ENCODE peak calls at places on chromosomes 5 and 9, in four cellular contexts. W is HCEC 1CT, C is GM03348, H is AG09319. I is an unnamed sample.

GRCh38 chr5:163381832-163382231 is 55.6 kb upstream of the CCNG1 start:
- DNase-seq in W (no peak), C (no peak), H (no peak), I (no peak)

GRCh38 chr5:157130933-157131332 is 11.7 kb downstream of the MED7 start:
- DNase-seq in W (no peak), C (no peak), H (no peak), I (no peak)

GRCh38 chr5:64942460-64942859 is 173.7 kb downstream of the CWC27 start:
- DNase-seq in W (no peak), C (no peak), H (no peak), I (no peak)

GRCh38 chr5:54646285-54647101 is 128.9 kb downstream of the SNX18 start:
- DNase-seq in W (peak; percentile 53), C (peak; percentile 62), H (peak; percentile 54), I (peak; percentile 87)

GRCh38 chr9:98357921-98358535 is 102.6 kb upstream of the TBC1D2 start:
- DNase-seq in W (peak; percentile 72), C (peak; percentile 42), H (no peak), I (no peak)

GRCh38 chr5:171858303-171858702 is 72.7 kb downstream of the SMIM23 start:
- DNase-seq in W (peak; percentile 35), C (no peak), H (no peak), I (no peak)

GRCh38 chr5:132877938-132878337 is 4.5 kb downstream of the LEAP2 start:
- DNase-seq in W (no peak), C (no peak), H (no peak), I (no peak)

GRCh38 chr9:98080346-98080745 is 23.8 kb downstream of the NANS start:
- DNase-seq in W (peak; percentile 26), C (peak; percentile 50), H (no peak), I (no peak)

GRCh38 chr9:123267481-123268239 is 726 bp downstream of the STRBP start:
- DNase-seq in W (no peak), C (no peak), H (no peak), I (no peak)

GRCh38 chr9:18759836-18760235 is 273.2 kb downstream of the SAXO1 start:
- DNase-seq in W (no peak), C (no peak), H (no peak), I (no peak)

GRCh38 chr9:137955586-137955985 is 78.0 kb downstream of the CACNA1B start:
- DNase-seq in W (no peak), C (no peak), H (no peak), I (no peak)

GRCh38 chr9:78122631-78123030 is 91.0 kb upstream of the GNAQ start:
- DNase-seq in W (peak; percentile 74), C (peak; percentile 22), H (no peak), I (no peak)

GRCh38 chr9:72526901-72527800 is 5.7 kb downstream of the TMC1 start:
- DNase-seq in W (peak; percentile 90), C (peak; percentile 91), H (peak; percentile 86), I (peak; percentile 75)

GRCh38 chr9:35520404-35520790 is 30.5 kb downstream of the RUSC2 start:
- DNase-seq in W (no peak), C (no peak), H (no peak), I (no peak)

GRCh38 chr9:135409286-135410200 is 70.0 kb upstream of the PPP1R26 start:
- DNase-seq in W (no peak), C (no peak), H (no peak), I (no peak)

GRCh38 chr5:84202136-84202535 is 182.5 kb downstream of the EDIL3 start:
- DNase-seq in W (no peak), C (no peak), H (no peak), I (no peak)

GRCh38 chr5:66230551-66230950 is 86.5 kb downstream of the SREK1 start:
- DNase-seq in W (peak; percentile 29), C (no peak), H (no peak), I (no peak)

GRCh38 chr9:125548141-125548540 is 158.9 kb downstream of the MAPKAP1 start:
- DNase-seq in W (no peak), C (no peak), H (no peak), I (no peak)

GRCh38 chr5:96509313-96509712 is 76.3 kb upstream of the PCSK1 start:
- DNase-seq in W (peak; percentile 23), C (no peak), H (no peak), I (no peak)

GRCh38 chr5:179338123-179338676 is 7.1 kb downstream of the ADAMTS2 start:
- DNase-seq in W (no peak), C (no peak), H (no peak), I (no peak)

GRCh38 chr9:112072721-112073553 is 102.2 kb downstream of the SUSD1 start:
- DNase-seq in W (peak; percentile 90), C (peak; percentile 70), H (peak; percentile 81), I (peak; percentile 22)

GRCh38 chr5:169416583-169417196 is 115.8 kb upstream of the SLIT3 start:
- DNase-seq in W (peak; percentile 92), C (peak; percentile 93), H (peak; percentile 89), I (peak; percentile 50)

GRCh38 chr5:179125789-179126505 is 65.8 kb downstream of the ZNF354C start:
- DNase-seq in W (no peak), C (no peak), H (no peak), I (no peak)

GRCh38 chr9:36835271-36835996 is 198.6 kb downstream of the PAX5 start:
- DNase-seq in W (no peak), C (no peak), H (no peak), I (no peak)